ENCODE peak calls at places on chromosomes 2 and 18, in eight cellular contexts. One of them, this sample, is unnamed.

GRCh38 chr2:74368499-74368898 is 11.6 kb downstream of the DCTN1 start:
- DNase-seq in thyroid gland: no peak
- DNase-seq in A549: no peak
- DNase-seq in HCT116: no peak
- DNase-seq in sigmoid colon: no peak
- DNase-seq in ovary: no peak
- DNase-seq in IMR-90: no peak
- DNase-seq in esophagus squamous epithelium: no peak
- DNase-seq in this sample: no peak

GRCh38 chr2:225052703-225053102 is 10.4 kb upstream of the DOCK10 start:
- DNase-seq in thyroid gland: no peak
- DNase-seq in A549: no peak
- DNase-seq in HCT116: no peak
- DNase-seq in sigmoid colon: no peak
- DNase-seq in ovary: no peak
- DNase-seq in IMR-90: peak
- DNase-seq in esophagus squamous epithelium: no peak
- DNase-seq in this sample: no peak

GRCh38 chr2:234488913-234489451 is 7.9 kb downstream of the ARL4C start:
- DNase-seq in thyroid gland: no peak
- DNase-seq in A549: no peak
- DNase-seq in HCT116: no peak
- DNase-seq in sigmoid colon: peak
- DNase-seq in ovary: no peak
- DNase-seq in IMR-90: no peak
- DNase-seq in esophagus squamous epithelium: no peak
- DNase-seq in this sample: no peak

GRCh38 chr18:80006726-80007125 is 18.4 kb upstream of the TXNL4A start:
- DNase-seq in thyroid gland: no peak
- DNase-seq in A549: no peak
- DNase-seq in HCT116: no peak
- DNase-seq in sigmoid colon: no peak
- DNase-seq in ovary: no peak
- DNase-seq in IMR-90: no peak
- DNase-seq in esophagus squamous epithelium: no peak
- DNase-seq in this sample: no peak

GRCh38 chr2:12903272-12903671 is 186.5 kb downstream of the TRIB2 start:
- DNase-seq in thyroid gland: no peak
- DNase-seq in A549: no peak
- DNase-seq in HCT116: no peak
- DNase-seq in sigmoid colon: no peak
- DNase-seq in ovary: no peak
- DNase-seq in IMR-90: peak
- DNase-seq in esophagus squamous epithelium: no peak
- DNase-seq in this sample: no peak

GRCh38 chr18:75125359-75126331 is 83.3 kb downstream of the PTGR3 start:
- DNase-seq in thyroid gland: peak
- DNase-seq in A549: no peak
- DNase-seq in HCT116: no peak
- DNase-seq in sigmoid colon: no peak
- DNase-seq in ovary: no peak
- DNase-seq in IMR-90: no peak
- DNase-seq in esophagus squamous epithelium: no peak
- DNase-seq in this sample: no peak

GRCh38 chr2:96953611-96954489 is 32.5 kb downstream of the FAM178B start:
- DNase-seq in thyroid gland: no peak
- DNase-seq in A549: no peak
- DNase-seq in HCT116: no peak
- DNase-seq in sigmoid colon: peak
- DNase-seq in ovary: peak
- DNase-seq in IMR-90: no peak
- DNase-seq in esophagus squamous epithelium: no peak
- DNase-seq in this sample: peak

GRCh38 chr18:59604877-59605276 is 92.3 kb downstream of the CCBE1 start:
- DNase-seq in thyroid gland: peak
- DNase-seq in A549: no peak
- DNase-seq in HCT116: no peak
- DNase-seq in sigmoid colon: no peak
- DNase-seq in ovary: no peak
- DNase-seq in IMR-90: peak
- DNase-seq in esophagus squamous epithelium: no peak
- DNase-seq in this sample: no peak

GRCh38 chr18:13550446-13551304 is 175.7 kb downstream of the FAM210A start:
- DNase-seq in thyroid gland: no peak
- DNase-seq in A549: no peak
- DNase-seq in HCT116: no peak
- DNase-seq in sigmoid colon: no peak
- DNase-seq in ovary: no peak
- DNase-seq in IMR-90: no peak
- DNase-seq in esophagus squamous epithelium: no peak
- DNase-seq in this sample: no peak

GRCh38 chr2:61750624-61751023 is 103.2 kb downstream of the FAM161A start:
- DNase-seq in thyroid gland: peak
- DNase-seq in A549: no peak
- DNase-seq in HCT116: no peak
- DNase-seq in sigmoid colon: no peak
- DNase-seq in ovary: no peak
- DNase-seq in IMR-90: peak
- DNase-seq in esophagus squamous epithelium: no peak
- DNase-seq in this sample: no peak

GRCh38 chr18:26813043-26813442 is 52.5 kb downstream of the AQP4 start:
- DNase-seq in thyroid gland: peak
- DNase-seq in A549: peak
- DNase-seq in HCT116: peak
- DNase-seq in sigmoid colon: no peak
- DNase-seq in ovary: peak
- DNase-seq in IMR-90: no peak
- DNase-seq in esophagus squamous epithelium: no peak
- DNase-seq in this sample: peak

GRCh38 chr18:23825978-23826405 is 136.7 kb downstream of the LAMA3 start:
- DNase-seq in thyroid gland: peak
- DNase-seq in A549: no peak
- DNase-seq in HCT116: no peak
- DNase-seq in sigmoid colon: peak
- DNase-seq in ovary: peak
- DNase-seq in IMR-90: peak
- DNase-seq in esophagus squamous epithelium: no peak
- DNase-seq in this sample: peak

GRCh38 chr2:191941376-191941775 is 94.5 kb upstream of the CAVIN2 start:
- DNase-seq in thyroid gland: no peak
- DNase-seq in A549: no peak
- DNase-seq in HCT116: no peak
- DNase-seq in sigmoid colon: no peak
- DNase-seq in ovary: no peak
- DNase-seq in IMR-90: no peak
- DNase-seq in esophagus squamous epithelium: no peak
- DNase-seq in this sample: no peak

GRCh38 chr2:85134255-85135065 is 1.3 kb downstream of the TCF7L1 start:
- DNase-seq in thyroid gland: peak
- DNase-seq in A549: no peak
- DNase-seq in HCT116: no peak
- DNase-seq in sigmoid colon: peak
- DNase-seq in ovary: peak
- DNase-seq in IMR-90: peak
- DNase-seq in esophagus squamous epithelium: no peak
- DNase-seq in this sample: peak

GRCh38 chr2:232667989-232668583 is 29.0 kb upstream of the GIGYF2 start:
- DNase-seq in thyroid gland: no peak
- DNase-seq in A549: no peak
- DNase-seq in HCT116: no peak
- DNase-seq in sigmoid colon: no peak
- DNase-seq in ovary: no peak
- DNase-seq in IMR-90: no peak
- DNase-seq in esophagus squamous epithelium: no peak
- DNase-seq in this sample: no peak

GRCh38 chr2:45974762-45975408 is 322.3 kb upstream of the EPAS1 start:
- DNase-seq in thyroid gland: no peak
- DNase-seq in A549: no peak
- DNase-seq in HCT116: no peak
- DNase-seq in sigmoid colon: no peak
- DNase-seq in ovary: no peak
- DNase-seq in IMR-90: no peak
- DNase-seq in esophagus squamous epithelium: no peak
- DNase-seq in this sample: no peak

GRCh38 chr2:196275646-196276352 is 104.4 kb upstream of the STK17B start:
- DNase-seq in thyroid gland: no peak
- DNase-seq in A549: peak
- DNase-seq in HCT116: no peak
- DNase-seq in sigmoid colon: no peak
- DNase-seq in ovary: no peak
- DNase-seq in IMR-90: peak
- DNase-seq in esophagus squamous epithelium: no peak
- DNase-seq in this sample: no peak

GRCh38 chr2:48508461-48509124 is 21.4 kb upstream of the STON1 start:
- DNase-seq in thyroid gland: peak
- DNase-seq in A549: no peak
- DNase-seq in HCT116: no peak
- DNase-seq in sigmoid colon: no peak
- DNase-seq in ovary: no peak
- DNase-seq in IMR-90: peak
- DNase-seq in esophagus squamous epithelium: no peak
- DNase-seq in this sample: peak

GRCh38 chr2:166091439-166091838 is 36.4 kb downstream of the SCN1A start:
- DNase-seq in thyroid gland: no peak
- DNase-seq in A549: peak
- DNase-seq in HCT116: no peak
- DNase-seq in sigmoid colon: no peak
- DNase-seq in ovary: no peak
- DNase-seq in IMR-90: peak
- DNase-seq in esophagus squamous epithelium: no peak
- DNase-seq in this sample: no peak

GRCh38 chr2:173545364-173545734 is 190.7 kb downstream of the CDCA7 start:
- DNase-seq in thyroid gland: no peak
- DNase-seq in A549: peak
- DNase-seq in HCT116: no peak
- DNase-seq in sigmoid colon: no peak
- DNase-seq in ovary: no peak
- DNase-seq in IMR-90: peak
- DNase-seq in esophagus squamous epithelium: no peak
- DNase-seq in this sample: no peak

GRCh38 chr2:124623560-124623959 is 598.5 kb downstream of the CNTNAP5 start:
- DNase-seq in thyroid gland: no peak
- DNase-seq in A549: no peak
- DNase-seq in HCT116: no peak
- DNase-seq in sigmoid colon: no peak
- DNase-seq in ovary: no peak
- DNase-seq in IMR-90: no peak
- DNase-seq in esophagus squamous epithelium: no peak
- DNase-seq in this sample: no peak

GRCh38 chr18:48027401-48027931 is 97.0 kb upstream of the SMAD2 start:
- DNase-seq in thyroid gland: peak
- DNase-seq in A549: no peak
- DNase-seq in HCT116: no peak
- DNase-seq in sigmoid colon: peak
- DNase-seq in ovary: peak
- DNase-seq in IMR-90: no peak
- DNase-seq in esophagus squamous epithelium: no peak
- DNase-seq in this sample: no peak

DNA sequence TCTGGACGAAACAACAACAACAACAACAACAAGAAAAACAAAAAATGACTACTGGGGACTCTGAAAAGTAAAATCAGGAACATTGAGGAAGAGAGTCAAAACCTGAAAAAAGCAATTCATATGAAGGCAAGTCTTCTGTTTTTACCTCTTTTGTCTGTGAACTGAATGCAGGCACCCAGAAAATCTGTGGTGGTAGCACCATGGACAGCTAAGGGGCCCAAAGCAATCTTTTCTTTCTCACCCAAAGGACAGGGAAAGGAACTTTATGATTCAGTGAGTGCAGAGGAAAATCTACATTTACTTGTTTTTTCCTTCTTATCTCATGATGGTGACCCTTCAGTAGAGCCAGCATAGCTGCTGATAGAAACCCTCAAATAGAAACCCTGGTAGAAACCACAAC is 10.4 kb downstream of the ALK start:
- DNase-seq in thyroid gland: no peak
- DNase-seq in A549: no peak
- DNase-seq in HCT116: no peak
- DNase-seq in sigmoid colon: no peak
- DNase-seq in ovary: no peak
- DNase-seq in IMR-90: no peak
- DNase-seq in esophagus squamous epithelium: no peak
- DNase-seq in this sample: no peak
- H3K27ac ChIP-seq in thyroid gland: no peak
- H3K27ac ChIP-seq in A549: no peak
- H3K27ac ChIP-seq in HCT116: no peak
- H3K27ac ChIP-seq in sigmoid colon: no peak
- H3K27ac ChIP-seq in ovary: no peak
- H3K27ac ChIP-seq in IMR-90: no peak
- H3K27ac ChIP-seq in esophagus squamous epithelium: no peak
- H3K27ac ChIP-seq in this sample: no peak

GRCh38 chr2:219642465-219643083 is 15.1 kb downstream of the SLC4A3 start:
- DNase-seq in thyroid gland: peak
- DNase-seq in A549: peak
- DNase-seq in HCT116: peak
- DNase-seq in sigmoid colon: peak
- DNase-seq in ovary: peak
- DNase-seq in IMR-90: peak
- DNase-seq in esophagus squamous epithelium: peak
- DNase-seq in this sample: peak
- H3K4me3 ChIP-seq in thyroid gland: no peak
- H3K4me3 ChIP-seq in A549: no peak
- H3K4me3 ChIP-seq in HCT116: no peak
- H3K4me3 ChIP-seq in sigmoid colon: no peak
- H3K4me3 ChIP-seq in ovary: no peak
- H3K4me3 ChIP-seq in IMR-90: no peak
- H3K4me3 ChIP-seq in esophagus squamous epithelium: no peak
- H3K4me3 ChIP-seq in this sample: no peak

GRCh38 chr18:8552151-8552550 is 57.1 kb upstream of the RAB12 start:
- DNase-seq in thyroid gland: no peak
- DNase-seq in A549: no peak
- DNase-seq in HCT116: no peak
- DNase-seq in sigmoid colon: no peak
- DNase-seq in ovary: no peak
- DNase-seq in IMR-90: no peak
- DNase-seq in esophagus squamous epithelium: no peak
- DNase-seq in this sample: no peak
- TF ChIP-seq POLR2A in thyroid gland: no peak
- TF ChIP-seq POLR2A in A549: no peak
- TF ChIP-seq POLR2A in HCT116: no peak
- TF ChIP-seq POLR2A in sigmoid colon: no peak
- TF ChIP-seq POLR2A in ovary: no peak
- TF ChIP-seq POLR2A in IMR-90: no peak
- TF ChIP-seq POLR2A in esophagus squamous epithelium: no peak
- TF ChIP-seq POLR2A in this sample: no peak

DNA sequence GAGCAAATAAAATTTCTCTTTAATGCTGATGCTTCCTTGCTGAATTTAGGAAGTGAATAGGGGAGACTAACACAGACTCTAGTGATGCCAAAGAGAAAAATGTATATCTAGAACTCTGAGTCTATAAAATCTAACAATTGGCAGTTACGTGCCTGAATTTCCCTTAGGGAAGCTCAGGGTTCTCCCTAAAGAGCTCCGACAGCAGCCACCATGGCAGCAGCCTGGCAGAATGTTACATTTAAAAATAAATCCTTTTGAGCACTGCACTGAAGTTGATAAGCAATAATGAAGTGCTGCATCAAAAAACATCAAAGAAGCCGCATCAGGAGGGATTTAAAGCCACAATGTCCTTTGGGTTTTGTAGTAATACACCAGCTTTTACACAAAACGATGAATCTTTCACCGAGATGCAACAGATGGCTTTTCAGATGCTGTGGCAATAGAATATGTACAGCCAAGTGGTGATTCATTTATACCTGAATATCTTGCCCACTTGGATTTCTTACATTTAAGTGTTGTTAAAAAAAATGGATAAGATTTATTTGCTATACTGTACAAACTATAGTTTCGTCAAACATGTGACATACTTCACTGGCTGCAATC is 291.1 kb upstream of the SESTD1 start:
- DNase-seq in thyroid gland: no peak
- DNase-seq in A549: no peak
- DNase-seq in HCT116: no peak
- DNase-seq in sigmoid colon: no peak
- DNase-seq in ovary: no peak
- DNase-seq in IMR-90: no peak
- DNase-seq in esophagus squamous epithelium: no peak
- DNase-seq in this sample: no peak
- H3K27ac ChIP-seq in thyroid gland: no peak
- H3K27ac ChIP-seq in A549: no peak
- H3K27ac ChIP-seq in HCT116: no peak
- H3K27ac ChIP-seq in sigmoid colon: no peak
- H3K27ac ChIP-seq in ovary: no peak
- H3K27ac ChIP-seq in IMR-90: no peak
- H3K27ac ChIP-seq in esophagus squamous epithelium: no peak
- H3K27ac ChIP-seq in this sample: no peak